ENCODE peak calls at places on chromosome 1, in ten cellular contexts. N is astrocyte of the spinal cord; X is SJSA1; R is activated B cell treated with CpG ODN at 0.5 μM for 24 hours; Z is stimulated activated CD8-positive, alpha-beta memory T cell treated with anti-CD3 and anti-CD28 coated beads, Interleukin-2, amount 100 ng/mL, for 48 hours; T is T-cell; E is mesendoderm; W is T-helper 9 cell; A is adrenal gland; G is colonic mucosa. D is an unnamed sample.

GRCh38 chr1:240582953-240583352 is 29.0 kb downstream of the GREM2 start:
- DNase-seq in N (no peak), X (no peak), R (no peak), Z (no peak), T (no peak), E (no peak), W (no peak), A (no peak), G (no peak), D (peak; percentile 40)

GRCh38 chr1:15851251-15852035 is 3.9 kb downstream of the SPEN start:
- DNase-seq in N (no peak), X (no peak), R (no peak), Z (no peak), T (no peak), E (peak; percentile 39), W (no peak), A (no peak), G (no peak), D (peak; percentile 16)

GRCh38 chr1:160357286-160358002 is 9.4 kb upstream of the NHLH1 start:
- DNase-seq in N (no peak), X (peak; percentile 20), R (no peak), Z (no peak), T (no peak), E (no peak), W (no peak), A (no peak), G (no peak), D (no peak)

GRCh38 chr1:19122668-19123067 is 87.4 kb downstream of the UBR4 start:
- DNase-seq in N (no peak), X (peak; percentile 39), R (no peak), Z (no peak), T (no peak), E (no peak), W (no peak), A (no peak), G (peak; percentile 75), D (no peak)

GRCh38 chr1:61076728-61077675 is 5.4 kb upstream of the NFIA start:
- DNase-seq in N (peak; percentile 87), X (peak; percentile 90), R (peak; percentile 66), Z (peak; percentile 71), T (peak; percentile 84), E (peak; percentile 94), W (peak; percentile 69), A (peak; percentile 89), G (peak; percentile 92), D (peak; percentile 95)

GRCh38 chr1:205147191-205147590 is 25.4 kb upstream of the RBBP5 start:
- DNase-seq in N (peak; percentile 48), X (peak; percentile 87), R (no peak), Z (no peak), T (no peak), E (no peak), W (no peak), A (no peak), G (no peak), D (peak; percentile 56)

GRCh38 chr1:3697810-3698209 is 45.5 kb downstream of the TP73 start:
- DNase-seq in N (no peak), X (no peak), R (no peak), Z (no peak), T (no peak), E (no peak), W (no peak), A (no peak), G (peak; percentile 26), D (no peak)

GRCh38 chr1:111600295-111600694 is 19.3 kb upstream of the RAP1A start:
- DNase-seq in N (no peak), X (no peak), R (no peak), Z (no peak), T (no peak), E (no peak), W (no peak), A (no peak), G (no peak), D (no peak)

GRCh38 chr1:19764848-19765247 is 34.9 kb downstream of the TMCO4 start:
- DNase-seq in N (peak; percentile 93), X (no peak), R (no peak), Z (no peak), T (no peak), E (no peak), W (no peak), A (no peak), G (no peak), D (no peak)

GRCh38 chr1:71640131-71640530 is 559.3 kb upstream of the ZRANB2 start:
- DNase-seq in N (no peak), X (no peak), R (no peak), Z (no peak), T (no peak), E (peak; percentile 25), W (no peak), A (no peak), G (no peak), D (no peak)